ENCODE peak calls at places on chromosomes 5 and 9, in four cellular contexts. One of them, this sample, is unnamed.

GRCh38 chr9:124708070-124708469 is 63.0 kb downstream of the NR6A1 start:
- DNase-seq in foreskin fibroblast: no peak
- DNase-seq in CD8-positive, alpha-beta T cell: no peak
- DNase-seq in colonic mucosa: peak; percentile 69
- DNase-seq in this sample: no peak

GRCh38 chr5:122699226-122699625 is 75.7 kb upstream of the SNX2 start:
- DNase-seq in foreskin fibroblast: peak; percentile 28
- DNase-seq in CD8-positive, alpha-beta T cell: no peak
- DNase-seq in colonic mucosa: no peak
- DNase-seq in this sample: no peak

GRCh38 chr5:109016300-109016699 is 268.6 kb downstream of the FER start:
- DNase-seq in foreskin fibroblast: no peak
- DNase-seq in CD8-positive, alpha-beta T cell: no peak
- DNase-seq in colonic mucosa: no peak
- DNase-seq in this sample: no peak

GRCh38 chr5:66129184-66129583 is 14.9 kb upstream of the SREK1 start:
- DNase-seq in foreskin fibroblast: no peak
- DNase-seq in CD8-positive, alpha-beta T cell: no peak
- DNase-seq in colonic mucosa: no peak
- DNase-seq in this sample: no peak

GRCh38 chr5:103464801-103465484 is 97.6 kb downstream of the NUDT12 start:
- DNase-seq in foreskin fibroblast: no peak
- DNase-seq in CD8-positive, alpha-beta T cell: no peak
- DNase-seq in colonic mucosa: no peak
- DNase-seq in this sample: no peak

GRCh38 chr9:137813651-137814415 is 63.7 kb upstream of the CACNA1B start:
- DNase-seq in foreskin fibroblast: no peak
- DNase-seq in CD8-positive, alpha-beta T cell: no peak
- DNase-seq in colonic mucosa: no peak
- DNase-seq in this sample: no peak

GRCh38 chr5:73160239-73160671 is 12.7 kb upstream of the TMEM174 start:
- DNase-seq in foreskin fibroblast: no peak
- DNase-seq in CD8-positive, alpha-beta T cell: no peak
- DNase-seq in colonic mucosa: no peak
- DNase-seq in this sample: no peak

GRCh38 chr9:132231019-132231701 is 69.3 kb downstream of the NTNG2 start:
- DNase-seq in foreskin fibroblast: no peak
- DNase-seq in CD8-positive, alpha-beta T cell: no peak
- DNase-seq in colonic mucosa: no peak
- DNase-seq in this sample: no peak

GRCh38 chr9:38284768-38285080 is 107.8 kb upstream of the ALDH1B1 start:
- DNase-seq in foreskin fibroblast: no peak
- DNase-seq in CD8-positive, alpha-beta T cell: no peak
- DNase-seq in colonic mucosa: no peak
- DNase-seq in this sample: no peak

GRCh38 chr5:136202800-136203199 is 9.8 kb upstream of the SMIM32 start:
- DNase-seq in foreskin fibroblast: no peak
- DNase-seq in CD8-positive, alpha-beta T cell: no peak
- DNase-seq in colonic mucosa: no peak
- DNase-seq in this sample: no peak

GRCh38 chr9:128921881-128922763 is 1.3 kb downstream of the PHYHD1 start:
- DNase-seq in foreskin fibroblast: peak; percentile 87
- DNase-seq in CD8-positive, alpha-beta T cell: no peak
- DNase-seq in colonic mucosa: no peak
- DNase-seq in this sample: no peak

GRCh38 chr5:177232761-177233160 is 70.8 kb downstream of the RAB24 start:
- DNase-seq in foreskin fibroblast: peak; percentile 65
- DNase-seq in CD8-positive, alpha-beta T cell: no peak
- DNase-seq in colonic mucosa: no peak
- DNase-seq in this sample: no peak

GRCh38 chr5:127878174-127878750 is 175.1 kb downstream of the CCDC192 start:
- DNase-seq in foreskin fibroblast: peak; percentile 65
- DNase-seq in CD8-positive, alpha-beta T cell: no peak
- DNase-seq in colonic mucosa: peak; percentile 81
- DNase-seq in this sample: no peak

GRCh38 chr9:114310471-114311450 is 12.1 kb upstream of the ORM1 start:
- DNase-seq in foreskin fibroblast: no peak
- DNase-seq in CD8-positive, alpha-beta T cell: no peak
- DNase-seq in colonic mucosa: peak; percentile 9
- DNase-seq in this sample: no peak

GRCh38 chr5:149161026-149161687 is 19.9 kb downstream of the ABLIM3 start:
- DNase-seq in foreskin fibroblast: no peak
- DNase-seq in CD8-positive, alpha-beta T cell: no peak
- DNase-seq in colonic mucosa: no peak
- DNase-seq in this sample: no peak

GRCh38 chr5:55868846-55869245 is 17.7 kb downstream of the IL31RA start:
- DNase-seq in foreskin fibroblast: peak; percentile 98
- DNase-seq in CD8-positive, alpha-beta T cell: no peak
- DNase-seq in colonic mucosa: no peak
- DNase-seq in this sample: peak; percentile 86

GRCh38 chr9:128637656-128638055 is 19.0 kb downstream of the DYNC2I2 start:
- DNase-seq in foreskin fibroblast: peak; percentile 79
- DNase-seq in CD8-positive, alpha-beta T cell: no peak
- DNase-seq in colonic mucosa: no peak
- DNase-seq in this sample: no peak

GRCh38 chr9:76425677-76426453 is 31.6 kb upstream of the RFK start:
- DNase-seq in foreskin fibroblast: no peak
- DNase-seq in CD8-positive, alpha-beta T cell: no peak
- DNase-seq in colonic mucosa: no peak
- DNase-seq in this sample: no peak

GRCh38 chr5:116044073-116044472 is 11.8 kb downstream of the ARL14EPL start:
- DNase-seq in foreskin fibroblast: no peak
- DNase-seq in CD8-positive, alpha-beta T cell: no peak
- DNase-seq in colonic mucosa: no peak
- DNase-seq in this sample: no peak

GRCh38 chr5:10800852-10801251 is 39.8 kb upstream of the DAP start:
- DNase-seq in foreskin fibroblast: no peak
- DNase-seq in CD8-positive, alpha-beta T cell: no peak
- DNase-seq in colonic mucosa: no peak
- DNase-seq in this sample: no peak

GRCh38 chr9:129236441-129237145 is 58.5 kb upstream of the IER5L start:
- DNase-seq in foreskin fibroblast: no peak
- DNase-seq in CD8-positive, alpha-beta T cell: no peak
- DNase-seq in colonic mucosa: no peak
- DNase-seq in this sample: no peak

GRCh38 chr5:51414516-51414915 is 31.3 kb downstream of the ISL1 start:
- DNase-seq in foreskin fibroblast: peak; percentile 24
- DNase-seq in CD8-positive, alpha-beta T cell: no peak
- DNase-seq in colonic mucosa: no peak
- DNase-seq in this sample: no peak

GRCh38 chr9:87957839-87958238 is 16.5 kb downstream of the CDK20 start:
- DNase-seq in foreskin fibroblast: no peak
- DNase-seq in CD8-positive, alpha-beta T cell: no peak
- DNase-seq in colonic mucosa: no peak
- DNase-seq in this sample: no peak

GRCh38 chr9:114574438-114574837 is 13.1 kb upstream of the ATP6V1G1 start:
- DNase-seq in foreskin fibroblast: peak; percentile 13
- DNase-seq in CD8-positive, alpha-beta T cell: no peak
- DNase-seq in colonic mucosa: no peak
- DNase-seq in this sample: no peak

GRCh38 chr9:111013250-111013649 is 25.0 kb downstream of the LPAR1 start:
- DNase-seq in foreskin fibroblast: no peak
- DNase-seq in CD8-positive, alpha-beta T cell: no peak
- DNase-seq in colonic mucosa: no peak
- DNase-seq in this sample: no peak

GRCh38 chr9:92535940-92536850 is at the start of gene ECM2:
- DNase-seq in foreskin fibroblast: peak; percentile 35
- DNase-seq in CD8-positive, alpha-beta T cell: no peak
- DNase-seq in colonic mucosa: no peak
- DNase-seq in this sample: no peak

GRCh38 chr9:82991684-82992083 is 71.3 kb downstream of the RASEF start:
- DNase-seq in foreskin fibroblast: peak; percentile 38
- DNase-seq in CD8-positive, alpha-beta T cell: no peak
- DNase-seq in colonic mucosa: no peak
- DNase-seq in this sample: no peak

GRCh38 chr5:41856644-41857491 is 13.4 kb downstream of the OXCT1 start:
- DNase-seq in foreskin fibroblast: peak; percentile 86
- DNase-seq in CD8-positive, alpha-beta T cell: no peak
- DNase-seq in colonic mucosa: peak; percentile 56
- DNase-seq in this sample: no peak

GRCh38 chr5:5141011-5141599 is 975 bp downstream of the ADAMTS16 start:
- DNase-seq in foreskin fibroblast: peak; percentile 1
- DNase-seq in CD8-positive, alpha-beta T cell: no peak
- DNase-seq in colonic mucosa: no peak
- DNase-seq in this sample: no peak

GRCh38 chr9:35732185-35733108 is at the start of the genes CREB3 and TLN1:
- DNase-seq in foreskin fibroblast: peak; percentile 100
- DNase-seq in CD8-positive, alpha-beta T cell: peak; percentile 92
- DNase-seq in colonic mucosa: peak; percentile 99
- DNase-seq in this sample: peak; percentile 98

GRCh38 chr5:97127727-97128126 is 14.7 kb downstream of the LIX1 start:
- DNase-seq in foreskin fibroblast: no peak
- DNase-seq in CD8-positive, alpha-beta T cell: no peak
- DNase-seq in colonic mucosa: no peak
- DNase-seq in this sample: no peak

GRCh38 chr5:150301170-150301505 is 1.6 kb downstream of the ARSI start:
- DNase-seq in foreskin fibroblast: no peak
- DNase-seq in CD8-positive, alpha-beta T cell: no peak
- DNase-seq in colonic mucosa: no peak
- DNase-seq in this sample: no peak

GRCh38 chr5:150297934-150298595 is 4.6 kb downstream of the ARSI start:
- DNase-seq in foreskin fibroblast: no peak
- DNase-seq in CD8-positive, alpha-beta T cell: no peak
- DNase-seq in colonic mucosa: no peak
- DNase-seq in this sample: no peak

GRCh38 chr5:150298701-150299451 is 3.8 kb downstream of the ARSI start:
- DNase-seq in foreskin fibroblast: peak; percentile 93
- DNase-seq in CD8-positive, alpha-beta T cell: no peak
- DNase-seq in colonic mucosa: no peak
- DNase-seq in this sample: no peak

GRCh38 chr5:150300496-150301169 is 2.1 kb downstream of the ARSI start:
- DNase-seq in foreskin fibroblast: no peak
- DNase-seq in CD8-positive, alpha-beta T cell: no peak
- DNase-seq in colonic mucosa: no peak
- DNase-seq in this sample: no peak

GRCh38 chr5:150299571-150300327 is 3.0 kb downstream of the ARSI start:
- DNase-seq in foreskin fibroblast: no peak
- DNase-seq in CD8-positive, alpha-beta T cell: no peak
- DNase-seq in colonic mucosa: no peak
- DNase-seq in this sample: no peak
- TF ChIP-seq CTCF in foreskin fibroblast: no peak
- TF ChIP-seq CTCF in CD8-positive, alpha-beta T cell: no peak
- TF ChIP-seq CTCF in colonic mucosa: no peak
- TF ChIP-seq CTCF in this sample: no peak

GRCh38 chr5:165881259-165881658 is 2375.8 kb downstream of the MAT2B start:
- DNase-seq in foreskin fibroblast: no peak
- DNase-seq in CD8-positive, alpha-beta T cell: no peak
- DNase-seq in colonic mucosa: no peak
- DNase-seq in this sample: no peak
- TF ChIP-seq CTCF in foreskin fibroblast: no peak
- TF ChIP-seq CTCF in CD8-positive, alpha-beta T cell: no peak
- TF ChIP-seq CTCF in colonic mucosa: no peak
- TF ChIP-seq CTCF in this sample: no peak

GRCh38 chr5:57094753-57095683 is 78.8 kb upstream of the GPBP1 start:
- DNase-seq in foreskin fibroblast: no peak
- DNase-seq in CD8-positive, alpha-beta T cell: no peak
- DNase-seq in colonic mucosa: peak; percentile 86
- DNase-seq in this sample: no peak
- TF ChIP-seq CTCF in foreskin fibroblast: no peak
- TF ChIP-seq CTCF in CD8-positive, alpha-beta T cell: no peak
- TF ChIP-seq CTCF in colonic mucosa: peak; percentile 29
- TF ChIP-seq CTCF in this sample: no peak

GRCh38 chr5:172686111-172686510 is 45.0 kb downstream of the NEURL1B start:
- DNase-seq in foreskin fibroblast: no peak
- DNase-seq in CD8-positive, alpha-beta T cell: no peak
- DNase-seq in colonic mucosa: no peak
- DNase-seq in this sample: no peak
- TF ChIP-seq CTCF in foreskin fibroblast: no peak
- TF ChIP-seq CTCF in CD8-positive, alpha-beta T cell: no peak
- TF ChIP-seq CTCF in colonic mucosa: no peak
- TF ChIP-seq CTCF in this sample: no peak

GRCh38 chr5:19795218-19795617 is 192.8 kb downstream of the CDH18 start:
- DNase-seq in foreskin fibroblast: peak; percentile 58
- DNase-seq in CD8-positive, alpha-beta T cell: no peak
- DNase-seq in colonic mucosa: no peak
- DNase-seq in this sample: no peak
- TF ChIP-seq CTCF in foreskin fibroblast: peak; percentile 14
- TF ChIP-seq CTCF in CD8-positive, alpha-beta T cell: no peak
- TF ChIP-seq CTCF in colonic mucosa: no peak
- TF ChIP-seq CTCF in this sample: no peak

GRCh38 chr9:121744687-121745395 is 93.4 kb downstream of the DAB2IP start:
- DNase-seq in foreskin fibroblast: peak; percentile 45
- DNase-seq in CD8-positive, alpha-beta T cell: no peak
- DNase-seq in colonic mucosa: no peak
- DNase-seq in this sample: no peak
- TF ChIP-seq CTCF in foreskin fibroblast: no peak
- TF ChIP-seq CTCF in CD8-positive, alpha-beta T cell: no peak
- TF ChIP-seq CTCF in colonic mucosa: no peak
- TF ChIP-seq CTCF in this sample: no peak

This sample was measured in CD14-positive monocyte.